ENCODE peak calls at places on chromosomes 16 and 17, in nine cellular contexts. L, I, X, G, E, O, J, V and F are unnamed samples.

GRCh38 chr17:82937411-82938371 is 97.9 kb upstream of the ZNF750 start:
- DNase-seq in L (peak; percentile 60), G (no peak), I (no peak), X (no peak), V (no peak), O (peak; percentile 60), J (no peak), E (no peak), F (no peak)

GRCh38 chr16:10964039-10964890 is 19.9 kb downstream of the CLEC16A start:
- DNase-seq in J (peak; percentile 80), I (peak; percentile 47), G (peak; percentile 78), V (peak; percentile 66), X (peak; percentile 80), E (peak; percentile 92), O (peak; percentile 91), L (peak; percentile 70), F (peak; percentile 87)

GRCh38 chr17:42184717-42185496 is at the start of gene HCRT:
- DNase-seq in E (no peak), J (no peak), O (no peak), I (no peak), V (peak; percentile 47), L (no peak), G (no peak), X (no peak), F (no peak)

GRCh38 chr17:77961741-77962140 is 3.2 kb downstream of the TNRC6C start:
- DNase-seq in V (no peak), L (no peak), I (no peak), X (no peak), J (no peak), G (no peak), O (no peak), E (no peak), F (no peak)

GRCh38 chr17:13212861-13213260 is 195.0 kb upstream of the ELAC2 start:
- DNase-seq in X (no peak), G (no peak), I (no peak), V (no peak), J (no peak), O (no peak), L (no peak), E (no peak), F (no peak)

GRCh38 chr17:19727466-19728113 is 11.2 kb upstream of the SLC47A2 start:
- DNase-seq in X (peak; percentile 46), L (no peak), I (peak; percentile 80), J (peak; percentile 86), V (no peak), O (no peak), E (no peak), G (peak; percentile 76), F (no peak)

GRCh38 chr17:63542942-63543821 is 7.1 kb upstream of the DCAF7 start:
- DNase-seq in E (no peak), L (no peak), X (no peak), I (no peak), V (no peak), J (peak; percentile 5), G (no peak), O (peak; percentile 53), F (no peak)

GRCh38 chr16:27455700-27456099 is 53.7 kb downstream of the IL21R start:
- DNase-seq in I (no peak), O (no peak), E (peak; percentile 80), X (no peak), G (no peak), V (no peak), L (no peak), J (no peak), F (no peak)

GRCh38 chr17:78616946-78617345 is 39.8 kb upstream of the DNAH17 start:
- DNase-seq in X (no peak), O (no peak), E (no peak), I (no peak), G (no peak), V (no peak), J (no peak), L (no peak), F (no peak)

GRCh38 chr17:75588546-75589016 is 981 bp downstream of the MYO15B start:
- DNase-seq in G (no peak), E (peak; percentile 20), J (peak; percentile 61), O (peak; percentile 84), I (no peak), X (no peak), L (no peak), V (peak; percentile 61), F (no peak)

GRCh38 chr16:49857423-49858181 is 1.7 kb upstream of the ZNF423 start:
- DNase-seq in L (no peak), X (peak; percentile 49), I (no peak), E (peak; percentile 58), V (no peak), G (no peak), O (peak; percentile 76), J (peak; percentile 48), F (peak; percentile 51)

GRCh38 chr16:4498546-4499195 is 22.5 kb downstream of the HMOX2 start:
- DNase-seq in L (no peak), V (no peak), J (no peak), I (no peak), E (no peak), O (no peak), G (no peak), X (no peak), F (no peak)

GRCh38 chr17:28745052-28745776 is 1.4 kb downstream of the TRAF4 start:
- DNase-seq in E (peak; percentile 56), I (no peak), O (no peak), J (peak; percentile 41), V (peak; percentile 39), G (peak; percentile 94), L (no peak), X (peak; percentile 64), F (peak; percentile 50)

GRCh38 chr17:79581306-79581932 is 29.4 kb downstream of the RBFOX3 start:
- DNase-seq in E (no peak), G (no peak), J (no peak), V (no peak), X (no peak), O (no peak), I (no peak), L (no peak), F (no peak)

GRCh38 chr17:54324813-54325212 is 502.1 kb downstream of the KIF2B start:
- DNase-seq in G (no peak), O (no peak), L (no peak), J (no peak), I (no peak), X (no peak), V (no peak), E (no peak), F (no peak)

GRCh38 chr17:34913001-34913400 is 48.3 kb downstream of the CCT6B start:
- DNase-seq in G (no peak), X (no peak), O (no peak), V (no peak), L (no peak), I (no peak), J (no peak), E (no peak), F (no peak)

GRCh38 chr16:17369441-17369951 is 101.3 kb downstream of the XYLT1 start:
- DNase-seq in O (peak; percentile 72), J (peak; percentile 50), X (no peak), L (no peak), G (no peak), V (no peak), E (peak; percentile 78), I (no peak), F (peak; percentile 83)

GRCh38 chr16:25841776-25842175 is 150.0 kb downstream of the HS3ST4 start:
- DNase-seq in V (no peak), G (no peak), E (no peak), J (no peak), X (no peak), I (no peak), L (no peak), O (no peak), F (no peak)

GRCh38 chr16:57413301-57413730 is 8.7 kb downstream of the CCL17 start:
- DNase-seq in I (no peak), L (no peak), J (no peak), G (no peak), V (no peak), X (no peak), O (no peak), E (no peak), F (no peak)

GRCh38 chr17:27544350-27545131 is 86.4 kb upstream of the LGALS9 start:
- DNase-seq in O (no peak), X (peak; percentile 91), L (no peak), E (peak; percentile 92), I (no peak), J (no peak), G (no peak), V (no peak), F (peak; percentile 80)

GRCh38 chr17:6497496-6498221 is 53.4 kb downstream of the PIMREG start:
- DNase-seq in E (no peak), V (peak; percentile 11), X (no peak), I (no peak), J (no peak), G (no peak), L (no peak), O (peak; percentile 57), F (no peak)

GRCh38 chr16:67762385-67762784 is 43.3 kb upstream of the GFOD2 start:
- DNase-seq in X (no peak), L (no peak), V (no peak), E (no peak), I (no peak), G (no peak), O (no peak), J (no peak), F (no peak)

GRCh38 chr17:44832821-44833220 is 2.7 kb upstream of the GJC1 start:
- DNase-seq in I (no peak), X (no peak), E (no peak), V (no peak), L (no peak), J (no peak), G (no peak), O (no peak), F (no peak)

GRCh38 chr16:17396762-17397498 is 73.8 kb downstream of the XYLT1 start:
- DNase-seq in E (no peak), J (peak; percentile 61), O (no peak), V (peak; percentile 86), I (peak; percentile 79), G (no peak), L (no peak), X (peak; percentile 44), F (no peak)

GRCh38 chr17:2034806-2035548 is 5.0 kb downstream of the DPH1 start:
- DNase-seq in J (no peak), E (no peak), V (peak; percentile 19), O (no peak), I (no peak), G (no peak), X (no peak), L (no peak), F (no peak)

GRCh38 chr16:17101646-17102045 is 369.1 kb downstream of the XYLT1 start:
- DNase-seq in V (no peak), E (no peak), X (no peak), O (no peak), I (no peak), J (no peak), L (no peak), G (no peak), F (no peak)

GRCh38 chr17:78838574-78839005 is 2.0 kb downstream of the USP36 start:
- DNase-seq in E (no peak), L (no peak), I (no peak), G (no peak), J (no peak), V (no peak), O (no peak), X (no peak), F (no peak)

GRCh38 chr16:88050952-88051660 is 99.9 kb downstream of the BANP start:
- DNase-seq in V (no peak), O (no peak), L (peak; percentile 42), I (no peak), G (no peak), E (no peak), X (no peak), J (no peak), F (no peak)

GRCh38 chr17:4520881-4521600 is 22.4 kb downstream of the SPNS2 start:
- DNase-seq in J (no peak), L (no peak), V (no peak), E (no peak), I (no peak), X (no peak), G (no peak), O (peak; percentile 87), F (no peak)

GRCh38 chr17:76213491-76213890 is 26.8 kb downstream of the RNF157 start:
- DNase-seq in X (no peak), L (no peak), O (no peak), V (no peak), G (no peak), I (no peak), E (no peak), J (no peak), F (no peak)

GRCh38 chr17:57707892-57708291 is 37.2 kb downstream of the CCDC182 start:
- DNase-seq in O (no peak), I (no peak), E (no peak), V (peak; percentile 35), G (peak; percentile 11), L (no peak), J (no peak), X (no peak), F (no peak)